ENCODE peak calls at places on chromosome X, in nine cellular contexts. A, L, P, X, N, D, W, J and R are unnamed samples.

GRCh38 chrX:9790866-9791265 is 4.6 kb downstream of the SHROOM2 start:
- DNase-seq in A (peak), L (no peak), P (no peak), X (no peak), N (no peak), D (no peak), W (no peak), J (no peak), R (no peak)

GRCh38 chrX:101659601-101660063 is at the start of gene ARMCX2:
- DNase-seq in A (peak), L (peak), P (no peak), X (peak), N (peak), D (peak), W (peak), J (peak), R (peak)

GRCh38 chrX:67587946-67588624 is 44.3 kb downstream of the AR start:
- DNase-seq in A (no peak), L (no peak), P (no peak), X (no peak), N (no peak), D (no peak), W (no peak), J (no peak), R (no peak)

GRCh38 chrX:57313583-57314215 is 27.2 kb downstream of the FAAH2 start:
- DNase-seq in A (no peak), L (no peak), P (no peak), X (no peak), N (no peak), D (no peak), W (no peak), J (no peak), R (no peak)

GRCh38 chrX:56994375-56995270 is 718 bp downstream of the SPIN3 start:
- DNase-seq in A (peak), L (peak), P (no peak), X (peak), N (no peak), D (peak), W (no peak), J (no peak), R (no peak)

GRCh38 chrX:49840679-49841078 is 11.6 kb downstream of the PAGE4 start:
- DNase-seq in A (peak), L (peak), P (peak), X (peak), N (peak), D (peak), W (peak), J (peak), R (peak)

GRCh38 chrX:3549442-3549875 is 164.0 kb downstream of the PRKX start:
- DNase-seq in A (peak), L (peak), P (no peak), X (no peak), N (no peak), D (peak), W (no peak), J (peak), R (peak)

GRCh38 chrX:585115-585808 is 45.3 kb upstream of the SHOX start:
- DNase-seq in A (no peak), L (no peak), P (no peak), X (no peak), N (no peak), D (no peak), W (no peak), J (no peak), R (no peak)

GRCh38 chrX:124726881-124727280 is 380.5 kb downstream of the SH2D1A start:
- DNase-seq in A (no peak), L (no peak), P (no peak), X (no peak), N (no peak), D (no peak), W (no peak), J (no peak), R (no peak)

GRCh38 chrX:44938111-44938510 is 65.1 kb downstream of the KDM6A start:
- DNase-seq in A (no peak), L (no peak), P (no peak), X (no peak), N (no peak), D (no peak), W (no peak), J (no peak), R (no peak)

GRCh38 chrX:132373610-132374009 is 115.2 kb downstream of the MBNL3 start:
- DNase-seq in A (no peak), L (no peak), P (no peak), X (no peak), N (no peak), D (no peak), W (no peak), J (no peak), R (no peak)

GRCh38 chrX:329291-329910 is 10.8 kb upstream of the GTPBP6 start:
- DNase-seq in A (no peak), L (no peak), P (no peak), X (no peak), N (no peak), D (peak), W (no peak), J (no peak), R (no peak)

GRCh38 chrX:75067931-75068330 is 88.2 kb downstream of the ABCB7 start:
- DNase-seq in A (peak), L (no peak), P (no peak), X (no peak), N (no peak), D (no peak), W (peak), J (no peak), R (no peak)

GRCh38 chrX:107710617-107711391 is 64.8 kb downstream of the TSC22D3 start:
- DNase-seq in A (peak), L (no peak), P (peak), X (peak), N (no peak), D (no peak), W (peak), J (no peak), R (peak)

GRCh38 chrX:132837971-132838370 is 120.5 kb downstream of the HS6ST2 start:
- DNase-seq in A (no peak), L (no peak), P (no peak), X (no peak), N (no peak), D (no peak), W (no peak), J (no peak), R (no peak)

GRCh38 chrX:10832103-10832502 is 211.7 kb upstream of the MID1 start:
- DNase-seq in A (no peak), L (no peak), P (no peak), X (no peak), N (no peak), D (no peak), W (no peak), J (no peak), R (no peak)

GRCh38 chrX:119763836-119764387 is 5.5 kb downstream of the SOWAHD start:
- DNase-seq in A (no peak), L (no peak), P (no peak), X (peak), N (no peak), D (no peak), W (no peak), J (no peak), R (no peak)

GRCh38 chrX:13180807-13181206 is 136.4 kb upstream of the FAM9C start:
- DNase-seq in A (peak), L (no peak), P (no peak), X (no peak), N (no peak), D (no peak), W (no peak), J (no peak), R (peak)

GRCh38 chrX:129961180-129962083 is 21.0 kb upstream of the BCORL1 start:
- DNase-seq in A (no peak), L (no peak), P (peak), X (peak), N (peak), D (no peak), W (peak), J (peak), R (peak)

GRCh38 chrX:153926863-153927685 is 1.0 kb upstream of the ARHGAP4 start:
- DNase-seq in A (peak), L (no peak), P (peak), X (peak), N (peak), D (no peak), W (peak), J (no peak), R (no peak)

GRCh38 chrX:17719651-17720050 is 17.6 kb upstream of the SCML1 start:
- DNase-seq in A (no peak), L (no peak), P (no peak), X (no peak), N (no peak), D (no peak), W (no peak), J (no peak), R (no peak)

GRCh38 chrX:141220342-141221008 is 21.8 kb downstream of the SPANXC start:
- DNase-seq in A (peak), L (no peak), P (no peak), X (no peak), N (no peak), D (no peak), W (no peak), J (no peak), R (peak)

GRCh38 chrX:9885150-9885549 is 82.0 kb upstream of the CLDN34 start:
- DNase-seq in A (peak), L (peak), P (peak), X (peak), N (peak), D (peak), W (peak), J (peak), R (no peak)

GRCh38 chrX:18897611-18898010 is 86.3 kb downstream of the PHKA2 start:
- DNase-seq in A (no peak), L (no peak), P (no peak), X (no peak), N (no peak), D (no peak), W (no peak), J (no peak), R (no peak)

GRCh38 chrX:18893536-18893935 is 90.4 kb downstream of the PHKA2 start:
- DNase-seq in A (no peak), L (no peak), P (no peak), X (no peak), N (no peak), D (no peak), W (no peak), J (no peak), R (no peak)

GRCh38 chrX:18896680-18897544 is 87.0 kb downstream of the PHKA2 start:
- DNase-seq in A (no peak), L (peak), P (no peak), X (no peak), N (no peak), D (no peak), W (no peak), J (no peak), R (no peak)

GRCh38 chrX:18894156-18894555 is 89.8 kb downstream of the PHKA2 start:
- DNase-seq in A (no peak), L (no peak), P (no peak), X (no peak), N (no peak), D (no peak), W (no peak), J (no peak), R (no peak)

DNA sequence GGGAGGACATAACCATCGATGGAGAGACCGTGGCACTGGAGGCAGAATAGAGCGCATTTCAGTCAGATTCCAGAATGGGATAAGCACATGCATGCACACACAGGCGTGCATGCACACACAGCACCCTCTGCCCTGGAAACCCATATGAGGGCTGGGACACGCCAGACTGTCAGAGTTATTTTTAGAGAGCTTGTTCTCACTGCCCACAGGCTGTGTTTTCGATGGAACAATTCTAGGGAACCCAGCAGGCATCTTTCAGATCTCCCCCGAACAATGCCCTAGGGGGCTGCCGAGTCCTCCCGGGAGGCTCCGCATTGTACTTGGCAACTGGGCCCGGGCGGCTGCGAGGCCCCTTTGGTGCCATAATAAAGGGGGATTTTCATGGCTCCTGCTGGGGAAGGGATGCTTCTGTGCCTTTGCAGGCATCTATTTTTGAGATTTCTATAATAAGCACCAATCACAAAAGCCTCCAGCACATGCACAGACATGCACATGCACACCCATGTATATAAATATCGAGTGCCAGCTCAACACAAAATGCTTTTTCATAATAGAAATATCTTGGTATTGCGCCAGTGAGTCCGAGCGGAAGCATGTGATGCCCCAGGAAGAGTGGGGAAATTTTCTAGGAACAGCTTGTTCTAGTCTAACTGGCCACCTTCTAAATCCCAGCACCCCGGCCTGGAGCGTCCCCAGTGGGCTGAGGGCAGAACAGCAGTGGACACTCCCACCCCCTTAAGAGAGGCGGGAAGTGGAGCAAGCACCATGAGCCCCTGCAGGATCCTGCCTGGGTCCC is 88.6 kb downstream of the PHKA2 start:
- DNase-seq in A (peak), L (no peak), P (no peak), X (no peak), N (no peak), D (no peak), W (no peak), J (no peak), R (peak)
- TF ChIP-seq CTCF in A (peak), L (no peak), P (no peak), X (no peak), N (no peak), D (no peak), W (no peak), J (no peak), R (peak)

DNA sequence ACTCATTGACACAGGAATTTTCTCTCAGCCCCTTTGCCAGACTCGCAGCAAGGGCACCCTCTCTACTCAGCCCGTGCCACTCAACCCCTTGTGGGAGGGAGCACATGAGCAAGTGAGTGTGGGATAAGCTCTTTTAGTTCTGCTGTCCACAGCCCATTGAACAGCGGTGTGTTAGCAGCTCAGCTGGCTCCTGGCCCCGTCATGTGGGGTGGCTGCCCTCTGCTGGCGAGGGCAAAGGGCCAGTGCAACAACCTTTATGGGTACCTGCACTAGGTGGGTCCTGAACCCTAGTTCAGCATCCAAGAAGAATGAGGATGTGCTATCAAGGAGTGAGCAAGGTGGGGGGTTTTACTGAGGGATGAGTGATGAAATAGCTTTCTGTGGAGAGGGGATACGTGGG is 85.0 kb upstream of the ZNF81 start:
- DNase-seq in A (no peak), L (no peak), P (peak), X (peak), N (peak), D (peak), W (peak), J (no peak), R (peak)
- TF ChIP-seq CTCF in A (peak), L (no peak), P (peak), X (peak), N (no peak), D (no peak), W (peak), J (peak), R (peak)

GRCh38 chrX:31168596-31168995 is 96.8 kb upstream of the FTHL17 start:
- DNase-seq in A (no peak), L (no peak), P (peak), X (peak), N (no peak), D (no peak), W (peak), J (no peak), R (no peak)
- TF ChIP-seq CTCF in A (no peak), L (no peak), P (no peak), X (no peak), N (no peak), D (no peak), W (no peak), J (no peak), R (no peak)

DNA sequence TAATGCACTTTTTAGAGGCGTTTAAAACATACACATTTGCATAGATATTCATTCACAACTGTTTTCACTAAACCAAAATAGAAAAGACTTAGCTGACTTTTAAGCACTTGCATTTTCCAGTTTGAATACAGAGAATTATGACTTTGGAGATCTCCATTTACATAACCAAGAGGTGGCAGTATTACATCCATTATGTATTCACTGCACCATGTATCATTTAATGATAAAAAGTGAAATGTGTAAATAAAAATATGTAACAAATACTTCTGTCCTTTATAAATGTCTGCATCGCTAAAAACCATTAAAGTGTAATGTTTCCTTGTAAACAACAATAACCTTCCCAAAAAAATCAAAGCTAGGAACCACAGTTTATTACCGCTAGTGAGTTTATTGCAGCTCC is 413.2 kb downstream of the FGF13 start:
- DNase-seq in A (no peak), L (no peak), P (no peak), X (no peak), N (no peak), D (no peak), W (no peak), J (no peak), R (no peak)
- TF ChIP-seq CTCF in A (no peak), L (no peak), P (no peak), X (no peak), N (no peak), D (no peak), W (no peak), J (no peak), R (no peak)

GRCh38 chrX:136162827-136163427 is 15.6 kb downstream of the FHL1 start:
- DNase-seq in A (peak), L (no peak), P (peak), X (peak), N (peak), D (peak), W (peak), J (peak), R (peak)
- TF ChIP-seq CTCF in A (peak), L (peak), P (peak), X (peak), N (no peak), D (no peak), W (peak), J (peak), R (peak)

GRCh38 chrX:105191878-105192277 is 28.6 kb downstream of the TEX13A start:
- DNase-seq in A (no peak), L (no peak), P (peak), X (peak), N (no peak), D (peak), W (peak), J (no peak), R (no peak)
- TF ChIP-seq CTCF in A (no peak), L (no peak), P (peak), X (no peak), N (no peak), D (peak), W (no peak), J (peak), R (peak)